ENCODE peak calls at places on chromosomes 16 and 17, in nine cellular contexts. G is EL; T is LoVo; Q is activated T-helper 1 cell treated with anti-CD3 and anti-CD28 coated beads, Interleukin-2, amount 50 U/mL, for 16 hours; A is cardiac muscle cell; W is head of caudate nucleus; L is AG09319; R is skeletal muscle cell; M is NCI-H510A treated with DMSO at 0.1 percent for 48 hours. I is an unnamed sample.

GRCh38 chr16:12503201-12503600 is 300.5 kb downstream of the CPPED1 start:
- DNase-seq in T (no peak), G (no peak), Q (no peak), R (no peak), M (peak), A (no peak), W (no peak), L (no peak), I (no peak)

GRCh38 chr16:5916711-5917191 is 819.2 kb upstream of the EEF2KMT start:
- DNase-seq in M (no peak), A (no peak), G (no peak), W (no peak), Q (no peak), L (no peak), R (no peak), T (no peak), I (no peak)

GRCh38 chr16:25258856-25259179 is 1.2 kb upstream of the ZKSCAN2 start:
- DNase-seq in W (no peak), R (no peak), A (no peak), G (no peak), L (no peak), M (peak), Q (no peak), T (no peak), I (no peak)

GRCh38 chr17:4657678-4658077 is 16.2 kb upstream of the ALOX15 start:
- DNase-seq in W (no peak), T (no peak), A (peak), L (no peak), G (no peak), R (no peak), Q (no peak), M (no peak), I (no peak)

GRCh38 chr17:49508061-49508865 is 13.2 kb downstream of the NGFR start:
- DNase-seq in A (peak), Q (no peak), G (peak), M (no peak), W (no peak), R (no peak), T (peak), L (peak), I (no peak)

GRCh38 chr17:12983986-12984932 is 33.6 kb downstream of the ELAC2 start:
- DNase-seq in Q (no peak), A (peak), L (peak), T (no peak), R (peak), G (peak), M (no peak), W (no peak), I (no peak)

GRCh38 chr17:1484586-1485310 is 7.7 kb downstream of the MYO1C start:
- DNase-seq in R (no peak), A (peak), L (no peak), M (peak), T (no peak), G (peak), W (no peak), Q (no peak), I (peak)

GRCh38 chr16:12504312-12504711 is 299.4 kb downstream of the CPPED1 start:
- DNase-seq in Q (no peak), G (no peak), A (no peak), W (no peak), L (no peak), R (no peak), T (no peak), M (peak), I (no peak)

GRCh38 chr17:42179911-42180410 is 981 bp downstream of the KCNH4 start:
- DNase-seq in R (no peak), L (no peak), T (peak), W (peak), G (peak), Q (no peak), M (no peak), A (peak), I (peak)

GRCh38 chr17:27466376-27466747 is 10.1 kb downstream of the KSR1 start:
- DNase-seq in A (no peak), M (no peak), L (no peak), R (no peak), Q (no peak), G (no peak), T (no peak), W (no peak), I (no peak)

GRCh38 chr17:5557485-5557884 is 26.8 kb downstream of the NLRP1 start:
- DNase-seq in W (no peak), M (no peak), A (peak), T (no peak), G (peak), Q (no peak), R (peak), L (no peak), I (no peak)

GRCh38 chr16:21283521-21284289 is 5.6 kb upstream of the CRYM start:
- DNase-seq in Q (no peak), R (no peak), G (peak), A (peak), T (peak), L (no peak), W (peak), M (peak), I (peak)

GRCh38 chr17:29980261-29980660 is 38.8 kb downstream of the EFCAB5 start:
- DNase-seq in R (no peak), M (no peak), A (peak), G (no peak), L (no peak), Q (no peak), T (no peak), W (no peak), I (no peak)

GRCh38 chr16:83887088-83887487 is 11.8 kb upstream of the MLYCD start:
- DNase-seq in T (peak), M (no peak), A (peak), R (no peak), G (peak), L (no peak), W (peak), Q (no peak), I (peak)

GRCh38 chr17:44220211-44221071 is 966 bp upstream of the UBTF start:
- DNase-seq in G (peak), L (no peak), Q (no peak), A (peak), T (peak), R (no peak), W (peak), M (peak), I (peak)

GRCh38 chr17:36947922-36948716 is 635 bp upstream of the AATF start:
- DNase-seq in Q (no peak), W (no peak), T (peak), G (no peak), M (peak), A (no peak), R (no peak), L (no peak), I (no peak)

GRCh38 chr17:35795007-35795870 is at the start of gene MMP28:
- DNase-seq in W (no peak), T (peak), G (peak), A (peak), L (no peak), Q (no peak), M (peak), R (no peak), I (peak)

GRCh38 chr17:69972251-69972650 is 102.8 kb upstream of the KCNJ16 start:
- DNase-seq in A (no peak), Q (no peak), W (no peak), T (no peak), L (no peak), M (no peak), G (no peak), R (no peak), I (no peak)

GRCh38 chr17:35127751-35128514 is 6.5 kb downstream of the FNDC8 start:
- DNase-seq in W (no peak), T (no peak), R (no peak), M (no peak), Q (no peak), A (peak), G (peak), L (peak), I (no peak)

GRCh38 chr17:49437696-49438438 is 23.2 kb upstream of the PHB1 start:
- DNase-seq in A (no peak), M (no peak), T (no peak), L (no peak), Q (no peak), R (no peak), G (no peak), W (no peak), I (no peak)

GRCh38 chr17:83203472-83204221 is 124.2 kb downstream of the METRNL start:
- DNase-seq in T (no peak), G (no peak), A (no peak), L (no peak), M (no peak), W (no peak), R (no peak), Q (peak), I (peak)

GRCh38 chr17:16117149-16117548 is 98.2 kb downstream of the NCOR1 start:
- DNase-seq in W (no peak), M (no peak), L (no peak), G (no peak), A (no peak), T (no peak), Q (no peak), R (no peak), I (no peak)

GRCh38 chr17:43442711-43443110 is 41.1 kb upstream of the DHX8 start:
- DNase-seq in Q (no peak), G (peak), M (no peak), R (no peak), T (no peak), L (peak), W (no peak), A (peak), I (no peak)

GRCh38 chr17:2174048-2174447 is 119.1 kb downstream of the HIC1 start:
- DNase-seq in L (no peak), T (no peak), M (no peak), R (no peak), W (no peak), Q (no peak), G (peak), A (no peak), I (no peak)

GRCh38 chr17:78450696-78451344 is 72.4 kb downstream of the PGS1 start:
- DNase-seq in A (no peak), Q (no peak), L (no peak), G (peak), T (no peak), R (peak), W (no peak), M (no peak), I (peak)

GRCh38 chr17:10683853-10684252 is 13.5 kb downstream of the SCO1 start:
- DNase-seq in T (no peak), G (peak), W (no peak), A (peak), R (no peak), L (no peak), M (no peak), Q (no peak), I (no peak)

GRCh38 chr17:50421308-50422031 is 4.5 kb upstream of the ACSF2 start:
- DNase-seq in A (peak), G (peak), T (no peak), Q (no peak), M (no peak), R (no peak), W (no peak), L (no peak), I (no peak)

GRCh38 chr16:57619606-57620315 is 8.7 kb upstream of the ADGRG1 start:
- DNase-seq in R (no peak), G (no peak), W (no peak), M (peak), L (no peak), Q (no peak), A (no peak), T (no peak), I (no peak)

GRCh38 chr16:67129422-67129821 is 19.7 kb downstream of the PHAF1 start:
- DNase-seq in T (no peak), R (no peak), A (no peak), Q (no peak), L (no peak), G (no peak), M (no peak), W (no peak), I (no peak)

GRCh38 chr17:19023209-19023999 is 18.8 kb upstream of the FAM83G start:
- DNase-seq in G (no peak), W (no peak), A (no peak), L (no peak), T (no peak), M (no peak), R (no peak), Q (no peak), I (peak)

GRCh38 chr16:46762583-46762982 is 14.4 kb upstream of the MYLK3 start:
- DNase-seq in A (no peak), Q (no peak), T (no peak), L (no peak), W (no peak), G (no peak), M (peak), R (no peak), I (no peak)

GRCh38 chr17:9307313-9307998 is 268.2 kb downstream of the STX8 start:
- DNase-seq in L (no peak), G (peak), Q (no peak), W (no peak), R (no peak), T (no peak), M (no peak), A (peak), I (no peak)